ENCODE peak calls at places on chromosomes 1 and 21, in four cellular contexts. One of them, this sample, is unnamed.

GRCh38 chr21:31099122-31099521 is 60.8 kb upstream of the KRTAP19-8 start:
- DNase-seq in body of pancreas: no peak
- DNase-seq in AG04450: no peak
- DNase-seq in CD4-positive, alpha-beta T cell: no peak
- DNase-seq in this sample: no peak

GRCh38 chr1:155006601-155007101 is 4.0 kb downstream of the ZBTB7B start:
- DNase-seq in AG04450: no peak
- DNase-seq in body of pancreas: no peak
- DNase-seq in CD4-positive, alpha-beta T cell: no peak
- DNase-seq in this sample: no peak

GRCh38 chr1:230753586-230754251 is 6.5 kb downstream of the CAPN9 start:
- DNase-seq in CD4-positive, alpha-beta T cell: no peak
- DNase-seq in AG04450: no peak
- DNase-seq in body of pancreas: no peak
- DNase-seq in this sample: no peak

GRCh38 chr1:245972476-245972875 is 534.6 kb downstream of the SMYD3 start:
- DNase-seq in AG04450: no peak
- DNase-seq in CD4-positive, alpha-beta T cell: no peak
- DNase-seq in body of pancreas: no peak
- DNase-seq in this sample: no peak

GRCh38 chr1:206589206-206589605 is 23.1 kb downstream of the EIF2D start:
- DNase-seq in CD4-positive, alpha-beta T cell: no peak
- DNase-seq in AG04450: peak; percentile 92
- DNase-seq in body of pancreas: no peak
- DNase-seq in this sample: no peak

GRCh38 chr21:42830456-42831455 is 48.6 kb downstream of the WDR4 start:
- DNase-seq in AG04450: no peak
- DNase-seq in body of pancreas: no peak
- DNase-seq in CD4-positive, alpha-beta T cell: peak; percentile 8
- DNase-seq in this sample: no peak

GRCh38 chr1:21552715-21553114 is 43.5 kb downstream of the ALPL start:
- DNase-seq in AG04450: peak; percentile 71
- DNase-seq in CD4-positive, alpha-beta T cell: no peak
- DNase-seq in body of pancreas: no peak
- DNase-seq in this sample: no peak

GRCh38 chr1:225635649-225636048 is 17.3 kb downstream of the ENAH start:
- DNase-seq in CD4-positive, alpha-beta T cell: no peak
- DNase-seq in AG04450: no peak
- DNase-seq in body of pancreas: no peak
- DNase-seq in this sample: no peak

GRCh38 chr1:27744556-27744955 is 18.8 kb downstream of the FAM76A start:
- DNase-seq in AG04450: no peak
- DNase-seq in CD4-positive, alpha-beta T cell: no peak
- DNase-seq in body of pancreas: no peak
- DNase-seq in this sample: no peak

GRCh38 chr1:78052685-78053433 is 7.1 kb downstream of the GIPC2 start:
- DNase-seq in AG04450: no peak
- DNase-seq in CD4-positive, alpha-beta T cell: no peak
- DNase-seq in body of pancreas: no peak
- DNase-seq in this sample: no peak

GRCh38 chr1:228987736-228988506 is 252.6 kb downstream of the RHOU start:
- DNase-seq in CD4-positive, alpha-beta T cell: no peak
- DNase-seq in body of pancreas: no peak
- DNase-seq in AG04450: no peak
- DNase-seq in this sample: no peak

GRCh38 chr1:243525085-243525487 is 269.2 kb downstream of the SDCCAG8 start:
- DNase-seq in body of pancreas: no peak
- DNase-seq in AG04450: peak; percentile 38
- DNase-seq in CD4-positive, alpha-beta T cell: no peak
- DNase-seq in this sample: no peak

GRCh38 chr1:49197081-49197480 is 420.4 kb upstream of the BEND5 start:
- DNase-seq in AG04450: no peak
- DNase-seq in CD4-positive, alpha-beta T cell: no peak
- DNase-seq in body of pancreas: no peak
- DNase-seq in this sample: no peak

GRCh38 chr1:53619811-53620619 is 118.9 kb downstream of the GLIS1 start:
- DNase-seq in AG04450: peak; percentile 8
- DNase-seq in CD4-positive, alpha-beta T cell: no peak
- DNase-seq in body of pancreas: no peak
- DNase-seq in this sample: no peak

GRCh38 chr21:29145354-29145782 is 14.9 kb downstream of the MAP3K7CL start:
- DNase-seq in CD4-positive, alpha-beta T cell: no peak
- DNase-seq in body of pancreas: no peak
- DNase-seq in AG04450: peak; percentile 73
- DNase-seq in this sample: no peak

GRCh38 chr1:53470155-53470554 is 11.0 kb downstream of the DMRTB1 start:
- DNase-seq in body of pancreas: peak; percentile 61
- DNase-seq in CD4-positive, alpha-beta T cell: no peak
- DNase-seq in AG04450: peak; percentile 27
- DNase-seq in this sample: no peak

GRCh38 chr1:35855016-35855700 is 27.9 kb upstream of the AGO1 start:
- DNase-seq in CD4-positive, alpha-beta T cell: no peak
- DNase-seq in body of pancreas: no peak
- DNase-seq in AG04450: no peak
- DNase-seq in this sample: no peak

GRCh38 chr1:166980818-166981217 is 5.5 kb upstream of the ILDR2 start:
- DNase-seq in body of pancreas: no peak
- DNase-seq in CD4-positive, alpha-beta T cell: no peak
- DNase-seq in AG04450: no peak
- DNase-seq in this sample: no peak

GRCh38 chr1:245234217-245235120 is 79.7 kb downstream of the KIF26B start:
- DNase-seq in body of pancreas: peak; percentile 55
- DNase-seq in CD4-positive, alpha-beta T cell: no peak
- DNase-seq in AG04450: no peak
- DNase-seq in this sample: no peak

GRCh38 chr1:86757272-86757984 is 53.1 kb downstream of the SH3GLB1 start:
- DNase-seq in AG04450: no peak
- DNase-seq in CD4-positive, alpha-beta T cell: no peak
- DNase-seq in body of pancreas: no peak
- DNase-seq in this sample: no peak

GRCh38 chr1:105914403-105914802 is 1142.1 kb upstream of the PRMT6 start:
- DNase-seq in CD4-positive, alpha-beta T cell: no peak
- DNase-seq in AG04450: no peak
- DNase-seq in body of pancreas: peak; percentile 12
- DNase-seq in this sample: no peak

GRCh38 chr1:7390604-7391000 is 380.5 kb upstream of the VAMP3 start:
- DNase-seq in AG04450: no peak
- DNase-seq in body of pancreas: no peak
- DNase-seq in CD4-positive, alpha-beta T cell: no peak
- DNase-seq in this sample: no peak

GRCh38 chr1:109630081-109630880 is 10.6 kb downstream of the AMPD2 start:
- DNase-seq in CD4-positive, alpha-beta T cell: peak; percentile 33
- DNase-seq in AG04450: no peak
- DNase-seq in body of pancreas: no peak
- DNase-seq in this sample: no peak

GRCh38 chr21:44013380-44014088 is 1.4 kb downstream of the TRAPPC10 start:
- DNase-seq in CD4-positive, alpha-beta T cell: peak; percentile 34
- DNase-seq in body of pancreas: no peak
- DNase-seq in AG04450: no peak
- DNase-seq in this sample: peak; percentile 31

GRCh38 chr1:49364676-49365075 is 588.0 kb upstream of the BEND5 start:
- DNase-seq in CD4-positive, alpha-beta T cell: no peak
- DNase-seq in AG04450: no peak
- DNase-seq in body of pancreas: no peak
- DNase-seq in this sample: no peak

GRCh38 chr1:45557422-45557944 is 6.9 kb downstream of the AKR1A1 start:
- DNase-seq in CD4-positive, alpha-beta T cell: no peak
- DNase-seq in AG04450: no peak
- DNase-seq in body of pancreas: peak; percentile 66
- DNase-seq in this sample: no peak

GRCh38 chr1:40273547-40274166 is 15.6 kb downstream of the ZMPSTE24 start:
- DNase-seq in AG04450: no peak
- DNase-seq in body of pancreas: no peak
- DNase-seq in CD4-positive, alpha-beta T cell: no peak
- DNase-seq in this sample: no peak

GRCh38 chr1:234833646-234834045 is 223.7 kb upstream of the IRF2BP2 start:
- DNase-seq in body of pancreas: no peak
- DNase-seq in AG04450: no peak
- DNase-seq in CD4-positive, alpha-beta T cell: no peak
- DNase-seq in this sample: no peak

GRCh38 chr1:40977721-40978120 is 1.8 kb upstream of the CTPS1 start:
- DNase-seq in AG04450: no peak
- DNase-seq in CD4-positive, alpha-beta T cell: no peak
- DNase-seq in body of pancreas: no peak
- DNase-seq in this sample: no peak

GRCh38 chr1:54272772-54273091 is 72.8 kb downstream of the MRPL37 start:
- DNase-seq in body of pancreas: no peak
- DNase-seq in CD4-positive, alpha-beta T cell: no peak
- DNase-seq in AG04450: no peak
- DNase-seq in this sample: no peak

GRCh38 chr1:113565621-113566020 is 175.3 kb downstream of the MAGI3 start:
- DNase-seq in CD4-positive, alpha-beta T cell: no peak
- DNase-seq in body of pancreas: no peak
- DNase-seq in AG04450: no peak
- DNase-seq in this sample: no peak

GRCh38 chr1:113567427-113567826 is 177.1 kb downstream of the MAGI3 start:
- DNase-seq in AG04450: no peak
- DNase-seq in body of pancreas: no peak
- DNase-seq in CD4-positive, alpha-beta T cell: no peak
- DNase-seq in this sample: no peak
- H3K9me3 ChIP-seq in AG04450: no peaks in the 10 kb centered on the region
- H3K9me3 ChIP-seq in body of pancreas: no peaks in the 10 kb centered on the region
- H3K9me3 ChIP-seq in CD4-positive, alpha-beta T cell: peaks cover 21% of the 10 kb centered on the region
- H3K9me3 ChIP-seq in this sample: peaks cover 4% of the 10 kb centered on the region

DNA sequence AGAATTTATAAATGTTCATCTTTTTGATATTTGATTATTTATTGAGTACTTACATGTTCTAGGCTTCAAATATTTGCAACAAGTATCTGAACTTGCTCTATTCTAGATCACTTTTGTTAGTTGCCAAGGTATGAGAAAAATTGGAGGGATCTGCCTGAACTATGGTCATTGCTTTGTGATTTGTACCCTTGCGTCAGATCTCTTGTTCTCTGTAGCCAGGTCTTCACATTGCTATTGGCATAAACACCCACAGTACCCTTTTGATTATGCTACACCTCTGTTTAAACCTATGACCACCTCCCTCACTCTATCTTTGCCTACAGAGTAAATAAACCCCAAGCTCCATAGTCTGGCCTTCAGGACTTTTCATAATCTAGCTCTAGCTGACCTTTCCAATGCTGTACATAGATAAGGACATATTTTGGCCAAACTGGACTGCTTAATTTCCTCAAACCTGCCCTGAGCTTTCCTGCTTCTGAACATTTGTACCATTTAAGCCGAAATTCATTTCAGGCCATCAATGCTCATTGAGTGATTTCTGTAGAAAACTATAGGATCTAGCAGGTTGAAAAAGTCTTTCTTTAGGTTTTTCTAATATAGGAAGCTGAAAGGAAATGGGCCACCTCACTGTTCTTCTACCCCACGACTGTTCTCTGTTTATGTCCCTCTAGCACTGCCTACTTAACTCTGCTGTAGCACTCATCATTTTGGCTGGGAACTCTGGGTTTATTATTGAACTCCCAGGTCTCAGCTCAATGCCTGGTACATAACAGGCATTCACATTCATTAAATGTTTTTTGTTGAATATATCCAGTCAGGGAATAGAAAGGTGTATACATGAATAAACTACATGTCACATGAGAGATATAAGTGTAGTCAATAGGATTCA is 84.9 kb downstream of the PPP1R12B start:
- DNase-seq in body of pancreas: no peak
- DNase-seq in AG04450: no peak
- DNase-seq in CD4-positive, alpha-beta T cell: no peak
- DNase-seq in this sample: no peak
- H3K9me3 ChIP-seq in body of pancreas: no peaks in the 10 kb centered on the region
- H3K9me3 ChIP-seq in AG04450: no peaks in the 10 kb centered on the region
- H3K9me3 ChIP-seq in CD4-positive, alpha-beta T cell: no peaks in the 10 kb centered on the region
- H3K9me3 ChIP-seq in this sample: no peaks in the 10 kb centered on the region

GRCh38 chr1:151902858-151903257 is 6.5 kb downstream of the THEM4 start:
- DNase-seq in CD4-positive, alpha-beta T cell: no peak
- DNase-seq in body of pancreas: no peak
- DNase-seq in AG04450: no peak
- DNase-seq in this sample: no peak

GRCh38 chr1:151905070-151905442 is 4.3 kb downstream of the THEM4 start:
- DNase-seq in AG04450: no peak
- DNase-seq in CD4-positive, alpha-beta T cell: peak; percentile 63
- DNase-seq in body of pancreas: no peak
- DNase-seq in this sample: peak; percentile 39

GRCh38 chr1:151909167-151910149 is at the start of gene THEM4:
- DNase-seq in body of pancreas: peak; percentile 98
- DNase-seq in CD4-positive, alpha-beta T cell: peak; percentile 90
- DNase-seq in AG04450: peak; percentile 88
- DNase-seq in this sample: peak; percentile 72

GRCh38 chr1:151908228-151908691 is 1.1 kb downstream of the THEM4 start:
- DNase-seq in AG04450: no peak
- DNase-seq in body of pancreas: no peak
- DNase-seq in CD4-positive, alpha-beta T cell: no peak
- DNase-seq in this sample: no peak

DNA sequence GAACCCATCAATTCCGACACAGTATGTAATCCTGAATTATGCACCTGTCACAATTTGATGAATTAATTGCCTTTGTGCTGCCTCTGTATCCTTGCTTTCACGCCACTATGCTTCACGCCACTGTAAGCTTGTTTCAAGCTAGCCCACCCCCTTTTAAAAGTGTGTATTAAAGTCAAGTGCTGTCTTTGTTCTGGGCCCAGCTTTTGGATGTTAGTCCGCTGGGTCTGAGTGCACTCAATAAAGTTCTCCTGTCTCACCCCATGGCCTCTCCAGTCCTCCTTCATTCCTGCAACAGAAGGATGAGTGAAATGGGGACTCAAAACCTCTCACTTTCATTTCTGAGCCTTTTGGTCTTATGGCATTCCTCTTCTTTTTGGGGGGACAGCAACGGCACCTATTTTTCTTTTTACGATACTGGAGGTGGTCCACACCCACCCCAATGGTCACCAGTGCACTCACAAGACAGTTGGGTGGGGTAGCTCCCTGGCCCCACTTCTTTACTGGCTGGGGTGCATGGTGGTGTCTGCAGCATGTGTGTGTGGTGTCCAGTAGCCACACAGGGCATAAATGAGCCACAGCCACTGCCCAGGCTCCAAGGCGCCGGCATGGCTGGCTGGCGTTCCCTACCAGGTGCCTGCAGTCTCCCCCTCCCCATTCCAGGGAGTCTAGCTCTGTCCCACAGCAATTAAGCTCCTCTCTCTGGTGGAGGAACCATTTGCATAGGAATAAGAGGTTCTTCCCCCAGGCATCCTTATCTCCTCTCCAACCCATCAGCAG is 1.8 kb downstream of the THEM4 start:
- DNase-seq in CD4-positive, alpha-beta T cell: no peak
- DNase-seq in AG04450: no peak
- DNase-seq in body of pancreas: no peak
- DNase-seq in this sample: no peak
- H3K9me3 ChIP-seq in CD4-positive, alpha-beta T cell: peaks cover 9% of the 10 kb centered on the region
- H3K9me3 ChIP-seq in AG04450: peaks cover 18% of the 10 kb centered on the region
- H3K9me3 ChIP-seq in body of pancreas: no peaks in the 10 kb centered on the region
- H3K9me3 ChIP-seq in this sample: peaks cover 5% of the 10 kb centered on the region

DNA sequence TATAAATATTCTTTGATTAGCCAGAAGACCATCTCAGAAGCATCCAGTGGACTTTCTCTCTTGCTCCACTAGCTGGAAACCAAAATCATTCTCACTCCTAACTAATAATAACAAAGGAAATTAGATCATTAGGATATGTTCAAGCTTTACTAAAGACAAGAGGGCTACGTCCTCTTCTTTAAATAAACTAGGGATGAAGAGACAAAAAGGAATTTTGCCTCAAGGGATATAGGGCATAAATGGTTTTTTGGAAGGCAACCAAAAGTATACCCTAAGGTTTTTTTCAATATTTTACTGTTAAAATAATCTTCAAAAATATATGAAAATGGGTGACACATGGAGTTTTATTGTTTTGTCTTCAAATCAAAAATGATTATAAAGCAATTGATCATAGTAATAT is 745.8 kb downstream of the MRPL39 start:
- DNase-seq in CD4-positive, alpha-beta T cell: no peak
- DNase-seq in AG04450: no peak
- DNase-seq in body of pancreas: no peak
- DNase-seq in this sample: no peak
- H3K9me3 ChIP-seq in CD4-positive, alpha-beta T cell: no peaks in the 10 kb centered on the region
- H3K9me3 ChIP-seq in AG04450: no peaks in the 10 kb centered on the region
- H3K9me3 ChIP-seq in body of pancreas: no peaks in the 10 kb centered on the region
- H3K9me3 ChIP-seq in this sample: no peaks in the 10 kb centered on the region

This sample was measured in T-helper 17 cell.